ENCODE peak calls at places on chromosomes 7 and 10, in six cellular contexts. Y, T, B, O, W and P are unnamed samples.

GRCh38 chr7:64602086-64602485 is 39.2 kb upstream of the ZNF680 start:
- DNase-seq in Y (no peak), O (no peak), B (no peak), T (no peak), W (no peak), P (no peak)

GRCh38 chr10:7671121-7671520 is 4.4 kb upstream of the ITIH5 start:
- DNase-seq in O (no peak), W (no peak), B (no peak), T (no peak), Y (no peak), P (no peak)

GRCh38 chr10:90642650-90643049 is 215.2 kb downstream of the HTR7 start:
- DNase-seq in O (no peak), B (no peak), W (no peak), Y (no peak), T (no peak), P (no peak)

GRCh38 chr10:28768227-28768626 is 90.9 kb downstream of the BAMBI start:
- DNase-seq in Y (no peak), O (no peak), B (no peak), T (no peak), W (peak; percentile 31), P (no peak)

GRCh38 chr10:77661674-77662073 is 24.1 kb upstream of the KCNMA1 start:
- DNase-seq in O (no peak), Y (no peak), B (no peak), W (peak; percentile 41), T (no peak), P (no peak)

GRCh38 chr10:63439607-63440006 is 26.2 kb downstream of the JMJD1C start:
- DNase-seq in O (no peak), B (no peak), Y (no peak), T (no peak), W (no peak), P (no peak)

GRCh38 chr7:98470131-98470985 is 69.5 kb upstream of the BAIAP2L1 start:
- DNase-seq in W (peak; percentile 98), O (no peak), T (peak; percentile 40), Y (no peak), B (peak; percentile 60), P (no peak)

GRCh38 chr7:101185258-101185839 is 5.3 kb upstream of the NAT16 start:
- DNase-seq in B (peak; percentile 54), W (no peak), Y (peak; percentile 77), O (no peak), T (no peak), P (no peak)

GRCh38 chr10:104049497-104050250 is 36.0 kb downstream of the COL17A1 start:
- DNase-seq in O (no peak), Y (peak; percentile 87), T (no peak), B (peak; percentile 80), W (no peak), P (no peak)

GRCh38 chr10:122348512-122348911 is 26.0 kb upstream of the PLEKHA1 start:
- DNase-seq in B (peak; percentile 27), T (no peak), O (no peak), W (no peak), Y (peak; percentile 90), P (no peak)

GRCh38 chr7:138000081-138000701 is 1.7 kb downstream of the CREB3L2 start:
- DNase-seq in W (no peak), O (no peak), B (peak; percentile 66), T (no peak), Y (peak; percentile 66), P (no peak)

GRCh38 chr7:73973091-73973490 is 54.9 kb upstream of the ELN start:
- DNase-seq in T (no peak), O (no peak), W (no peak), Y (no peak), B (no peak), P (no peak)

GRCh38 chr10:14560794-14561765 is 213.6 kb downstream of the FAM107B start:
- DNase-seq in T (no peak), Y (no peak), W (no peak), O (no peak), B (no peak), P (no peak)

GRCh38 chr10:62594093-62594520 is 210.4 kb upstream of the ADO start:
- DNase-seq in T (peak; percentile 62), Y (peak; percentile 61), W (peak; percentile 74), O (peak; percentile 32), B (peak; percentile 56), P (peak; percentile 46)

GRCh38 chr7:97075928-97076327 is 41.6 kb upstream of the SDHAF3 start:
- DNase-seq in B (peak; percentile 6), Y (no peak), O (no peak), T (no peak), W (no peak), P (no peak)

GRCh38 chr10:4686644-4686996 is 139.4 kb upstream of the AKR1E2 start:
- DNase-seq in T (no peak), W (no peak), O (no peak), B (peak; percentile 75), Y (peak; percentile 99), P (no peak)

GRCh38 chr7:29281782-29282541 is 87.4 kb downstream of the CHN2 start:
- DNase-seq in O (no peak), W (peak; percentile 37), B (peak; percentile 63), T (no peak), Y (no peak), P (no peak)

GRCh38 chr10:21317902-21318301 is 207.6 kb downstream of the SKIDA1 start:
- DNase-seq in O (no peak), Y (peak; percentile 57), B (peak; percentile 80), T (no peak), W (no peak), P (no peak)

GRCh38 chr10:126561499-126562208 is 108.8 kb downstream of the C10orf90 start:
- DNase-seq in Y (no peak), T (no peak), O (no peak), W (no peak), B (no peak), P (no peak)

GRCh38 chr7:25632616-25633015 is 404.3 kb upstream of the NPVF start:
- DNase-seq in O (no peak), T (no peak), B (no peak), W (no peak), Y (no peak), P (no peak)

GRCh38 chr7:41420421-41420820 is 282.5 kb downstream of the INHBA start:
- DNase-seq in B (no peak), O (no peak), W (no peak), Y (no peak), T (no peak), P (no peak)

GRCh38 chr7:80302078-80302477 is 167.4 kb downstream of the GNAI1 start:
- DNase-seq in Y (no peak), W (no peak), O (no peak), T (no peak), B (no peak), P (no peak)

GRCh38 chr7:40000734-40001315 is 50.8 kb downstream of the CDK13 start:
- DNase-seq in B (no peak), O (no peak), T (no peak), Y (no peak), W (no peak), P (no peak)

GRCh38 chr7:38773430-38773829 is 135.6 kb downstream of the VPS41 start:
- DNase-seq in T (no peak), W (no peak), B (no peak), O (no peak), Y (no peak), P (no peak)

GRCh38 chr7:924541-925231 is 29.8 kb downstream of the ADAP1 start:
- DNase-seq in Y (no peak), W (no peak), O (peak; percentile 80), T (no peak), B (peak; percentile 53), P (no peak)

GRCh38 chr7:27179503-27180430 is 5.3 kb downstream of the HOXA11 start:
- DNase-seq in B (peak; percentile 91), O (peak; percentile 75), T (peak; percentile 80), Y (peak; percentile 82), W (peak; percentile 93), P (no peak)

GRCh38 chr7:132225216-132226030 is 350.8 kb downstream of the PLXNA4 start:
- DNase-seq in O (no peak), Y (no peak), W (no peak), B (peak; percentile 27), T (no peak), P (no peak)

GRCh38 chr7:35652124-35652523 is 42.8 kb downstream of the HERPUD2 start:
- DNase-seq in Y (no peak), B (no peak), W (no peak), T (no peak), O (no peak), P (no peak)

GRCh38 chr7:41832936-41833335 is 130.0 kb upstream of the INHBA start:
- DNase-seq in O (no peak), W (no peak), T (no peak), Y (peak; percentile 97), B (peak; percentile 89), P (no peak)

GRCh38 chr7:100799037-100799896 is 28.1 kb downstream of the EPHB4 start:
- DNase-seq in O (no peak), T (peak; percentile 67), Y (peak; percentile 29), W (peak; percentile 83), B (peak; percentile 86), P (peak; percentile 38)

GRCh38 chr10:130378556-130379400 is 242.6 kb downstream of the GLRX3 start:
- DNase-seq in Y (no peak), T (no peak), O (no peak), B (no peak), W (peak; percentile 56), P (no peak)